ENCODE peak calls at places on chromosomes 6 and 20, in eight cellular contexts. One of them, this sample, is unnamed.

GRCh38 chr20:63969851-63970713 is at the start of gene ZNF512B:
- DNase-seq in CD8-positive, alpha-beta T cell: no peak
- DNase-seq in brain microvascular endothelial cell: no peak
- DNase-seq in NCI-H345: peak; percentile 83
- DNase-seq in mammary epithelial cell: no peak
- DNase-seq in myocyte: peak; percentile 70
- DNase-seq in fibroblast of mammary gland: no peak
- DNase-seq in AG08396: peak; percentile 94
- DNase-seq in this sample: peak; percentile 60

GRCh38 chr6:53862517-53863457 is 68.0 kb downstream of the LRRC1 start:
- DNase-seq in NCI-H345: no peak
- DNase-seq in myocyte: peak; percentile 80
- DNase-seq in CD8-positive, alpha-beta T cell: no peak
- DNase-seq in brain microvascular endothelial cell: peak; percentile 38
- DNase-seq in fibroblast of mammary gland: peak; percentile 67
- DNase-seq in mammary epithelial cell: peak; percentile 32
- DNase-seq in AG08396: peak; percentile 68
- DNase-seq in this sample: no peak

GRCh38 chr6:15763827-15764226 is 101.0 kb upstream of the DTNBP1 start:
- DNase-seq in fibroblast of mammary gland: peak; percentile 73
- DNase-seq in CD8-positive, alpha-beta T cell: no peak
- DNase-seq in brain microvascular endothelial cell: peak; percentile 47
- DNase-seq in NCI-H345: no peak
- DNase-seq in myocyte: no peak
- DNase-seq in AG08396: no peak
- DNase-seq in mammary epithelial cell: no peak
- DNase-seq in this sample: no peak

GRCh38 chr20:61937963-61938838 is 127.5 kb downstream of the TAF4 start:
- DNase-seq in CD8-positive, alpha-beta T cell: no peak
- DNase-seq in AG08396: no peak
- DNase-seq in fibroblast of mammary gland: no peak
- DNase-seq in mammary epithelial cell: no peak
- DNase-seq in brain microvascular endothelial cell: no peak
- DNase-seq in NCI-H345: no peak
- DNase-seq in myocyte: no peak
- DNase-seq in this sample: no peak

GRCh38 chr6:5173862-5174643 is 86.7 kb downstream of the LYRM4 start:
- DNase-seq in AG08396: no peak
- DNase-seq in fibroblast of mammary gland: no peak
- DNase-seq in myocyte: peak; percentile 24
- DNase-seq in mammary epithelial cell: no peak
- DNase-seq in brain microvascular endothelial cell: no peak
- DNase-seq in CD8-positive, alpha-beta T cell: peak; percentile 68
- DNase-seq in NCI-H345: no peak
- DNase-seq in this sample: peak; percentile 19

GRCh38 chr20:23995905-23996666 is 7.5 kb upstream of the GGTLC1 start:
- DNase-seq in myocyte: peak; percentile 52
- DNase-seq in AG08396: peak; percentile 38
- DNase-seq in mammary epithelial cell: peak; percentile 6
- DNase-seq in brain microvascular endothelial cell: peak; percentile 4
- DNase-seq in fibroblast of mammary gland: peak; percentile 34
- DNase-seq in NCI-H345: peak; percentile 45
- DNase-seq in CD8-positive, alpha-beta T cell: peak; percentile 81
- DNase-seq in this sample: peak; percentile 59

GRCh38 chr6:38404355-38404754 is 235.4 kb downstream of the BTBD9 start:
- DNase-seq in myocyte: no peak
- DNase-seq in mammary epithelial cell: no peak
- DNase-seq in brain microvascular endothelial cell: no peak
- DNase-seq in AG08396: no peak
- DNase-seq in fibroblast of mammary gland: no peak
- DNase-seq in CD8-positive, alpha-beta T cell: no peak
- DNase-seq in NCI-H345: peak; percentile 79
- DNase-seq in this sample: no peak

GRCh38 chr6:36679043-36679821 is 718 bp downstream of the CDKN1A start:
- DNase-seq in AG08396: no peak
- DNase-seq in fibroblast of mammary gland: peak; percentile 73
- DNase-seq in NCI-H345: peak; percentile 57
- DNase-seq in CD8-positive, alpha-beta T cell: peak; percentile 55
- DNase-seq in mammary epithelial cell: peak; percentile 56
- DNase-seq in brain microvascular endothelial cell: no peak
- DNase-seq in myocyte: peak; percentile 80
- DNase-seq in this sample: no peak

GRCh38 chr6:151962246-151962846 is 154.9 kb downstream of the ESR1 start:
- DNase-seq in AG08396: no peak
- DNase-seq in NCI-H345: no peak
- DNase-seq in fibroblast of mammary gland: peak; percentile 39
- DNase-seq in mammary epithelial cell: peak; percentile 52
- DNase-seq in CD8-positive, alpha-beta T cell: no peak
- DNase-seq in brain microvascular endothelial cell: peak; percentile 57
- DNase-seq in myocyte: peak; percentile 80
- DNase-seq in this sample: no peak

GRCh38 chr20:52410182-52410647 is 218.6 kb upstream of the ZFP64 start:
- DNase-seq in CD8-positive, alpha-beta T cell: peak; percentile 79
- DNase-seq in NCI-H345: no peak
- DNase-seq in fibroblast of mammary gland: peak; percentile 65
- DNase-seq in AG08396: no peak
- DNase-seq in brain microvascular endothelial cell: no peak
- DNase-seq in mammary epithelial cell: no peak
- DNase-seq in myocyte: peak; percentile 20
- DNase-seq in this sample: peak; percentile 67

GRCh38 chr6:48101277-48101676 is 9.7 kb downstream of the PTCHD4 start:
- DNase-seq in CD8-positive, alpha-beta T cell: no peak
- DNase-seq in mammary epithelial cell: peak; percentile 76
- DNase-seq in myocyte: peak; percentile 23
- DNase-seq in fibroblast of mammary gland: peak; percentile 73
- DNase-seq in brain microvascular endothelial cell: no peak
- DNase-seq in NCI-H345: no peak
- DNase-seq in AG08396: no peak
- DNase-seq in this sample: no peak

GRCh38 chr6:11126876-11127275 is 15.4 kb upstream of the ERVFRD-1 start:
- DNase-seq in CD8-positive, alpha-beta T cell: no peak
- DNase-seq in AG08396: no peak
- DNase-seq in myocyte: peak; percentile 65
- DNase-seq in fibroblast of mammary gland: no peak
- DNase-seq in mammary epithelial cell: peak; percentile 22
- DNase-seq in NCI-H345: no peak
- DNase-seq in brain microvascular endothelial cell: peak; percentile 56
- DNase-seq in this sample: no peak

GRCh38 chr20:43992885-43993284 is 78.2 kb downstream of the TOX2 start:
- DNase-seq in brain microvascular endothelial cell: no peak
- DNase-seq in myocyte: no peak
- DNase-seq in NCI-H345: no peak
- DNase-seq in mammary epithelial cell: no peak
- DNase-seq in AG08396: no peak
- DNase-seq in fibroblast of mammary gland: no peak
- DNase-seq in CD8-positive, alpha-beta T cell: no peak
- DNase-seq in this sample: no peak

GRCh38 chr6:101392561-101393230 is 812 bp upstream of the GRIK2 start:
- DNase-seq in NCI-H345: peak; percentile 36
- DNase-seq in CD8-positive, alpha-beta T cell: no peak
- DNase-seq in brain microvascular endothelial cell: no peak
- DNase-seq in fibroblast of mammary gland: no peak
- DNase-seq in myocyte: peak; percentile 24
- DNase-seq in mammary epithelial cell: no peak
- DNase-seq in AG08396: no peak
- DNase-seq in this sample: no peak

GRCh38 chr20:49699200-49699992 is 14.3 kb downstream of the B4GALT5 start:
- DNase-seq in mammary epithelial cell: peak; percentile 93
- DNase-seq in NCI-H345: no peak
- DNase-seq in brain microvascular endothelial cell: peak; percentile 75
- DNase-seq in CD8-positive, alpha-beta T cell: no peak
- DNase-seq in myocyte: peak; percentile 50
- DNase-seq in fibroblast of mammary gland: peak; percentile 68
- DNase-seq in AG08396: no peak
- DNase-seq in this sample: no peak

GRCh38 chr6:11218827-11219826 is 13.3 kb downstream of the NEDD9 start:
- DNase-seq in AG08396: no peak
- DNase-seq in brain microvascular endothelial cell: no peak
- DNase-seq in NCI-H345: no peak
- DNase-seq in mammary epithelial cell: no peak
- DNase-seq in CD8-positive, alpha-beta T cell: no peak
- DNase-seq in fibroblast of mammary gland: no peak
- DNase-seq in myocyte: no peak
- DNase-seq in this sample: no peak

GRCh38 chr6:137222376-137222775 is 3.2 kb upstream of the IFNGR1 start:
- DNase-seq in fibroblast of mammary gland: no peak
- DNase-seq in brain microvascular endothelial cell: no peak
- DNase-seq in NCI-H345: no peak
- DNase-seq in myocyte: no peak
- DNase-seq in CD8-positive, alpha-beta T cell: no peak
- DNase-seq in AG08396: no peak
- DNase-seq in mammary epithelial cell: no peak
- DNase-seq in this sample: no peak

GRCh38 chr20:51366155-51366886 is 176.2 kb downstream of the NFATC2 start:
- DNase-seq in mammary epithelial cell: peak; percentile 98
- DNase-seq in myocyte: peak; percentile 99
- DNase-seq in CD8-positive, alpha-beta T cell: no peak
- DNase-seq in NCI-H345: no peak
- DNase-seq in brain microvascular endothelial cell: peak; percentile 100
- DNase-seq in AG08396: peak; percentile 90
- DNase-seq in fibroblast of mammary gland: peak; percentile 100
- DNase-seq in this sample: no peak

GRCh38 chr20:25003002-25003401 is 10.5 kb upstream of the APMAP start:
- DNase-seq in mammary epithelial cell: no peak
- DNase-seq in brain microvascular endothelial cell: no peak
- DNase-seq in CD8-positive, alpha-beta T cell: no peak
- DNase-seq in myocyte: no peak
- DNase-seq in fibroblast of mammary gland: no peak
- DNase-seq in AG08396: no peak
- DNase-seq in NCI-H345: no peak
- DNase-seq in this sample: no peak

GRCh38 chr6:82783587-82784253 is 281.9 kb downstream of the UBE3D start:
- DNase-seq in myocyte: peak; percentile 7
- DNase-seq in CD8-positive, alpha-beta T cell: no peak
- DNase-seq in brain microvascular endothelial cell: no peak
- DNase-seq in NCI-H345: peak; percentile 67
- DNase-seq in fibroblast of mammary gland: no peak
- DNase-seq in AG08396: no peak
- DNase-seq in mammary epithelial cell: no peak
- DNase-seq in this sample: no peak

GRCh38 chr6:108779521-108779920 is 68.7 kb upstream of the ARMC2 start:
- DNase-seq in NCI-H345: no peak
- DNase-seq in brain microvascular endothelial cell: no peak
- DNase-seq in CD8-positive, alpha-beta T cell: no peak
- DNase-seq in mammary epithelial cell: no peak
- DNase-seq in AG08396: no peak
- DNase-seq in myocyte: no peak
- DNase-seq in fibroblast of mammary gland: no peak
- DNase-seq in this sample: no peak

GRCh38 chr20:42027746-42028268 is 409.6 kb upstream of the CHD6 start:
- DNase-seq in brain microvascular endothelial cell: no peak
- DNase-seq in CD8-positive, alpha-beta T cell: no peak
- DNase-seq in mammary epithelial cell: no peak
- DNase-seq in fibroblast of mammary gland: no peak
- DNase-seq in myocyte: no peak
- DNase-seq in NCI-H345: peak; percentile 23
- DNase-seq in AG08396: no peak
- DNase-seq in this sample: no peak

GRCh38 chr6:143336446-143337152 is 113.9 kb downstream of the ADAT2 start:
- DNase-seq in brain microvascular endothelial cell: peak; percentile 81
- DNase-seq in AG08396: no peak
- DNase-seq in mammary epithelial cell: peak; percentile 67
- DNase-seq in CD8-positive, alpha-beta T cell: no peak
- DNase-seq in fibroblast of mammary gland: peak; percentile 72
- DNase-seq in NCI-H345: no peak
- DNase-seq in myocyte: peak; percentile 51
- DNase-seq in this sample: no peak

GRCh38 chr6:55100729-55101128 is 73.6 kb upstream of the HCRTR2 start:
- DNase-seq in mammary epithelial cell: no peak
- DNase-seq in myocyte: no peak
- DNase-seq in CD8-positive, alpha-beta T cell: no peak
- DNase-seq in AG08396: no peak
- DNase-seq in brain microvascular endothelial cell: no peak
- DNase-seq in NCI-H345: no peak
- DNase-seq in fibroblast of mammary gland: no peak
- DNase-seq in this sample: no peak

GRCh38 chr20:51022803-51023616 is at the start of gene KCNG1:
- DNase-seq in fibroblast of mammary gland: peak; percentile 56
- DNase-seq in AG08396: peak; percentile 97
- DNase-seq in myocyte: peak; percentile 61
- DNase-seq in CD8-positive, alpha-beta T cell: no peak
- DNase-seq in brain microvascular endothelial cell: peak; percentile 63
- DNase-seq in mammary epithelial cell: peak; percentile 76
- DNase-seq in NCI-H345: peak; percentile 50
- DNase-seq in this sample: no peak

GRCh38 chr6:125294925-125295324 is 6.8 kb downstream of the HDDC2 start:
- DNase-seq in brain microvascular endothelial cell: no peak
- DNase-seq in myocyte: peak; percentile 64
- DNase-seq in mammary epithelial cell: no peak
- DNase-seq in fibroblast of mammary gland: no peak
- DNase-seq in NCI-H345: no peak
- DNase-seq in CD8-positive, alpha-beta T cell: no peak
- DNase-seq in AG08396: no peak
- DNase-seq in this sample: no peak

GRCh38 chr20:19943021-19943659 is 74.0 kb upstream of the NAA20 start:
- DNase-seq in CD8-positive, alpha-beta T cell: no peak
- DNase-seq in mammary epithelial cell: peak; percentile 16
- DNase-seq in myocyte: no peak
- DNase-seq in fibroblast of mammary gland: no peak
- DNase-seq in AG08396: no peak
- DNase-seq in NCI-H345: no peak
- DNase-seq in brain microvascular endothelial cell: no peak
- DNase-seq in this sample: no peak

GRCh38 chr20:44494266-44494665 is 18.6 kb downstream of the TTPAL start:
- DNase-seq in brain microvascular endothelial cell: peak; percentile 65
- DNase-seq in AG08396: peak; percentile 20
- DNase-seq in mammary epithelial cell: peak; percentile 32
- DNase-seq in NCI-H345: no peak
- DNase-seq in fibroblast of mammary gland: peak; percentile 73
- DNase-seq in CD8-positive, alpha-beta T cell: no peak
- DNase-seq in myocyte: peak; percentile 28
- DNase-seq in this sample: no peak

GRCh38 chr6:28841290-28841689 is 82.5 kb downstream of the TRIM27 start:
- DNase-seq in NCI-H345: no peak
- DNase-seq in mammary epithelial cell: no peak
- DNase-seq in AG08396: no peak
- DNase-seq in brain microvascular endothelial cell: no peak
- DNase-seq in myocyte: no peak
- DNase-seq in CD8-positive, alpha-beta T cell: no peak
- DNase-seq in fibroblast of mammary gland: no peak
- DNase-seq in this sample: no peak

GRCh38 chr6:116073765-116074450 is 13.2 kb upstream of the FRK start:
- DNase-seq in myocyte: peak; percentile 37
- DNase-seq in brain microvascular endothelial cell: peak; percentile 31
- DNase-seq in NCI-H345: no peak
- DNase-seq in CD8-positive, alpha-beta T cell: no peak
- DNase-seq in mammary epithelial cell: peak; percentile 78
- DNase-seq in fibroblast of mammary gland: peak; percentile 74
- DNase-seq in AG08396: peak; percentile 34
- DNase-seq in this sample: no peak

GRCh38 chr20:37445041-37445440 is 76.0 kb upstream of the NNAT start:
- DNase-seq in fibroblast of mammary gland: no peak
- DNase-seq in myocyte: no peak
- DNase-seq in brain microvascular endothelial cell: no peak
- DNase-seq in mammary epithelial cell: no peak
- DNase-seq in CD8-positive, alpha-beta T cell: no peak
- DNase-seq in NCI-H345: no peak
- DNase-seq in AG08396: no peak
- DNase-seq in this sample: no peak

GRCh38 chr6:16450821-16451220 is 212.4 kb downstream of the GMPR start:
- DNase-seq in fibroblast of mammary gland: peak; percentile 56
- DNase-seq in mammary epithelial cell: no peak
- DNase-seq in myocyte: no peak
- DNase-seq in AG08396: no peak
- DNase-seq in brain microvascular endothelial cell: peak; percentile 63
- DNase-seq in NCI-H345: no peak
- DNase-seq in CD8-positive, alpha-beta T cell: no peak
- DNase-seq in this sample: no peak

GRCh38 chr6:35485402-35485877 is 11.4 kb downstream of the TEAD3 start:
- DNase-seq in myocyte: peak; percentile 80
- DNase-seq in AG08396: peak; percentile 86
- DNase-seq in brain microvascular endothelial cell: no peak
- DNase-seq in mammary epithelial cell: peak; percentile 74
- DNase-seq in fibroblast of mammary gland: no peak
- DNase-seq in CD8-positive, alpha-beta T cell: no peak
- DNase-seq in NCI-H345: no peak
- DNase-seq in this sample: no peak

GRCh38 chr20:31691646-31692275 is 30.9 kb downstream of the BCL2L1 start:
- DNase-seq in AG08396: no peak
- DNase-seq in NCI-H345: no peak
- DNase-seq in CD8-positive, alpha-beta T cell: no peak
- DNase-seq in mammary epithelial cell: no peak
- DNase-seq in fibroblast of mammary gland: peak; percentile 46
- DNase-seq in myocyte: peak; percentile 76
- DNase-seq in brain microvascular endothelial cell: no peak
- DNase-seq in this sample: no peak